ENCODE peak calls at places on chromosomes 4 and X, in four cellular contexts. B is NCI-H460; M is endothelial cell; J is stimulated activated CD4-positive, alpha-beta T cell treated with anti-CD3 and anti-CD28 coated beads, Interleukin-2, amount 100 ng/mL, for 24 hours. Y is an unnamed sample.

GRCh38 chrX:138917781-138918180 is 206.3 kb upstream of the FGF13 start:
- DNase-seq in B (no peak), M (no peak), J (no peak), Y (no peak)

GRCh38 chr4:147779449-147779848 is 47.6 kb downstream of the ARHGAP10 start:
- DNase-seq in B (no peak), M (no peak), J (no peak), Y (no peak)

GRCh38 chr4:144376905-144377304 is 236.4 kb upstream of the GYPA start:
- DNase-seq in B (no peak), M (no peak), J (no peak), Y (no peak)

GRCh38 chr4:94390804-94391410 is 48.3 kb upstream of the HPGDS start:
- DNase-seq in B (no peak), M (peak; percentile 7), J (peak; percentile 22), Y (peak; percentile 24)

GRCh38 chr4:148447672-148448071 is 5.5 kb upstream of the NR3C2 start:
- DNase-seq in B (no peak), M (no peak), J (no peak), Y (no peak)

GRCh38 chr4:74768857-74769525 is 25.3 kb downstream of the BTC start:
- DNase-seq in B (peak; percentile 33), M (no peak), J (no peak), Y (no peak)

GRCh38 chr4:108256538-108256937 is 87.8 kb upstream of the LEF1 start:
- DNase-seq in B (no peak), M (no peak), J (no peak), Y (no peak)

GRCh38 chr4:185665655-185666054 is 130.3 kb upstream of the PDLIM3 start:
- DNase-seq in B (no peak), M (no peak), J (no peak), Y (no peak)

GRCh38 chr4:113784497-113785254 is 23.1 kb upstream of the CAMK2D start:
- DNase-seq in B (peak; percentile 64), M (no peak), J (no peak), Y (no peak)

GRCh38 chrX:11967986-11968385 is 170.3 kb upstream of the FRMPD4 start:
- DNase-seq in B (no peak), M (no peak), J (no peak), Y (no peak)

GRCh38 chr4:186901850-186902249 is 178.2 kb upstream of the FAT1 start:
- DNase-seq in B (no peak), M (no peak), J (no peak), Y (no peak)

GRCh38 chr4:9916937-9917336 is 104.4 kb downstream of the SLC2A9 start:
- DNase-seq in B (no peak), M (no peak), J (no peak), Y (no peak)

GRCh38 chr4:55356991-55357461 is 11.0 kb downstream of the SRD5A3 start:
- DNase-seq in B (no peak), M (no peak), J (no peak), Y (no peak)

GRCh38 chrX:102958794-102959193 is 21.7 kb downstream of the RAB40AL start:
- DNase-seq in B (no peak), M (no peak), J (no peak), Y (no peak)

GRCh38 chr4:1398686-1399507 is 7.3 kb downstream of the NKX1-1 start:
- DNase-seq in B (no peak), M (no peak), J (no peak), Y (no peak)

GRCh38 chr4:139950568-139950967 is 203.4 kb downstream of the MAML3 start:
- DNase-seq in B (no peak), M (no peak), J (no peak), Y (peak; percentile 56)

GRCh38 chr4:69858683-69859082 is 1.3 kb downstream of the SULT1E1 start:
- DNase-seq in B (no peak), M (no peak), J (no peak), Y (no peak)

GRCh38 chr4:39994356-39994755 is 16.6 kb upstream of the PDS5A start:
- DNase-seq in B (no peak), M (no peak), J (no peak), Y (no peak)

GRCh38 chr4:74886490-74886889 is 46.4 kb upstream of the PARM1 start:
- DNase-seq in B (peak; percentile 5), M (no peak), J (no peak), Y (no peak)

GRCh38 chr4:121026034-121026433 is 46.3 kb downstream of the NDNF start:
- DNase-seq in B (no peak), M (no peak), J (no peak), Y (no peak)

GRCh38 chr4:185096032-185096653 is 46.9 kb upstream of the SLC25A4 start:
- DNase-seq in B (peak; percentile 39), M (peak; percentile 41), J (no peak), Y (peak; percentile 50)

Y was measured in GM13976.